ENCODE peak calls at places on chromosome 1, in eight cellular contexts. F, O, W, T, G, B, R and V are unnamed samples.

GRCh38 chr1:19828546-19828945 is 13.5 kb upstream of the RNF186 start:
- DNase-seq in T (no peak), R (no peak), O (no peak), F (no peak), G (no peak), B (peak; percentile 35), W (no peak), V (no peak)

GRCh38 chr1:24022611-24023359 is 42.7 kb upstream of the SRSF10 start:
- DNase-seq in R (peak; percentile 88), T (no peak), B (peak; percentile 69), O (no peak), G (no peak), F (no peak), W (no peak), V (no peak)

GRCh38 chr1:233015965-233016364 is 65.6 kb downstream of the NTPCR start:
- DNase-seq in G (peak; percentile 8), W (no peak), F (no peak), T (peak; percentile 87), B (no peak), O (no peak), R (no peak), V (peak; percentile 37)

GRCh38 chr1:170670751-170671628 is 7.1 kb downstream of the PRRX1 start:
- DNase-seq in T (no peak), B (peak; percentile 78), O (no peak), F (no peak), W (no peak), G (peak; percentile 38), R (no peak), V (peak; percentile 51)

GRCh38 chr1:72954943-72955342 is 672.6 kb upstream of the NEGR1 start:
- DNase-seq in B (no peak), R (no peak), T (no peak), G (no peak), W (no peak), O (no peak), F (no peak), V (no peak)

GRCh38 chr1:106962591-106962990 is 93.9 kb upstream of the PRMT6 start:
- DNase-seq in F (no peak), B (no peak), O (no peak), T (no peak), W (no peak), R (no peak), G (no peak), V (no peak)

GRCh38 chr1:1181129-1181937 is 7.7 kb downstream of the TTLL10 start:
- DNase-seq in F (no peak), W (no peak), T (no peak), R (no peak), G (no peak), B (no peak), O (no peak), V (no peak)

GRCh38 chr1:86207323-86207722 is 50.8 kb upstream of the COL24A1 start:
- DNase-seq in G (no peak), F (no peak), W (no peak), T (no peak), B (peak; percentile 92), R (peak; percentile 25), O (no peak), V (no peak)

GRCh38 chr1:153677718-153678518 is 570 bp upstream of the NPR1 start:
- DNase-seq in F (peak; percentile 48), R (peak; percentile 28), T (peak; percentile 47), B (peak; percentile 69), O (peak; percentile 63), G (peak; percentile 55), W (peak; percentile 43), V (peak; percentile 70)